ENCODE peak calls at places on chromosomes 7 and 10, in seven cellular contexts. F is mesenchymal stem cell, L is IMR-90, H is H9, N is mesendoderm, S is trophoblast cell, W is H1. E is an unnamed sample.

GRCh38 chr10:16950686-16951681 is 133.8 kb upstream of the RSU1 start:
- DNase-seq in S (peak), H (peak), W (no peak), F (peak), L (peak), N (peak), E (peak)

GRCh38 chr7:7265676-7266075 is 83.3 kb downstream of the C1GALT1 start:
- DNase-seq in W (no peak), H (no peak), S (no peak), F (no peak), L (no peak), N (no peak), E (no peak)

GRCh38 chr7:44285561-44285960 is 39.8 kb downstream of the CAMK2B start:
- DNase-seq in S (no peak), F (no peak), L (no peak), N (no peak), H (no peak), W (peak), E (no peak)

GRCh38 chr7:4833176-4833575 is 28.7 kb downstream of the PAPOLB start:
- DNase-seq in W (no peak), L (no peak), F (no peak), S (peak), N (no peak), H (no peak), E (no peak)

GRCh38 chr7:12635830-12636229 is 51.6 kb upstream of the ARL4A start:
- DNase-seq in S (peak), N (no peak), H (no peak), L (no peak), F (peak), W (no peak), E (no peak)

GRCh38 chr10:69160809-69161225 is 19.2 kb upstream of the SUPV3L1 start:
- DNase-seq in L (peak), W (no peak), S (no peak), N (no peak), H (no peak), F (peak), E (no peak)

GRCh38 chr10:29881336-29881751 is 178.0 kb downstream of the JCAD start:
- DNase-seq in S (no peak), L (no peak), F (no peak), N (no peak), W (peak), H (no peak), E (no peak)

GRCh38 chr10:66783296-66783695 is 142.5 kb upstream of the LRRTM3 start:
- DNase-seq in L (peak), S (no peak), W (no peak), F (no peak), N (no peak), H (no peak), E (no peak)

GRCh38 chr7:31022726-31023125 is 29.4 kb upstream of the ADCYAP1R1 start:
- DNase-seq in L (no peak), H (peak), W (peak), N (no peak), F (no peak), S (no peak), E (no peak)
- H2AK5ac ChIP-seq in L (no peak), H (no peak), W (no peak), N (no peak), F (no peak), S (no peak), E (peak)

DNA sequence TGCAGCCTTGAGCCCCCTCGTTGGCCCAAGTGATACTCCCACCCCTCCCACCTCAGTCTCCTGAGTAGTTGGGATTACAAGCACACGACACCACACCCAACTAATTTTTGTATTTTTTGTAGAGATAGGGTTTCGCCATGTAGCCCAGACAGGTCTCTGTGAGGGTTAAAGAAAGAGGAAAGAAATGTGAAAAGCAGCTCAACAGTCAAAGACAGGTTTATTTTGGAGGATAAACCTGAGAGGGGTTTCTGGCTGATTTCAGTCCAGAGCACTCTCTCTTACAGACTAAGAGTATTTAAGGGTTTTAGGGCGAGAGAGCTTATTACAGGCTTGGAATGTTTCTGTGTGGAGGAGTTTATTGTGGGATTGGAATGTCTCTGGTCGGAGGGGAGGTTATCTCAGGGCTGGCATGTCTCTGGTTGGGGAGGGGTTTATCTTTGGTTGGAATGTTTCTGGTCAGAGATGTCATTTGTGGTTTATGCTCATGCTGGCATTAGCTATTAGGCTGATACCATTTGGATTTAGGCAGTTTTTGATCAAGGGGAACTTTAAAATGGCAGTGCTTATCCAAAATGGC is 26.1 kb upstream of the SNX10 start:
- DNase-seq in W (no peak), F (no peak), L (no peak), H (no peak), S (no peak), N (no peak), E (no peak)
- H4K8ac ChIP-seq in W (no peak), F (no peak), L (no peak), H (no peak), S (no peak), N (no peak), E (no peak)

DNA sequence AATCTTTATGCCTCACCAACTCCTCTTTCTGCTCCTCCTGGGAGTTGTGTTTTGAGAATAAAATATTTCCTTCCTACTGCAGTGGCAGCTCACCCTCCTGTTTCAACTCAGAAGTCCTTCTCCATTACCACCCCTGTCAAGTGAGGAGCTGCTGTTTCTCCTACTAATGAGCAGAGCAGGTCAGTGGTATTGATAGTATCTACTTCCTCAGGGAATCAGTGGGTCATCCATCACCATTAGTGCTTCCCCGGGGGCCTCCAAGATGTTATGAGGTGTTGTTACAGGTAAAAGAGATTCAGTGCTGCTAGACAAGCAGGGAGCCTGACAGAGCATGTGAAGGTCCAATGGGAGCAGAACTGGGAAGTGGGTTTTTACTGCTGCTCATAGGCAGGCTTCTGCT is 795.2 kb downstream of the REEP3 start:
- DNase-seq in L (no peak), N (no peak), S (no peak), H (no peak), F (no peak), W (no peak), E (no peak)
- H2AK5ac ChIP-seq in L (no peak), N (no peak), S (no peak), H (no peak), F (no peak), W (no peak), E (no peak)

GRCh38 chr7:105802611-105803520 is 73.5 kb downstream of the ATXN7L1 start:
- DNase-seq in W (no peak), L (peak), N (no peak), F (peak), H (no peak), S (no peak), E (no peak)
- H4K8ac ChIP-seq in W (no peak), L (no peak), N (no peak), F (no peak), H (no peak), S (no peak), E (no peak)